ENCODE peak calls at places on chromosome 5, in six cellular contexts. One of them, this sample, is unnamed.

GRCh38 chr5:36033050-36033449 is 33.6 kb downstream of the UGT3A2 start:
- DNase-seq in SK-N-SH: no peak
- DNase-seq in cardiac muscle cell: no peak
- DNase-seq in upper lobe of right lung: no peak
- DNase-seq in iPS DF 6.9: no peak
- DNase-seq in PC-9: no peak
- DNase-seq in this sample: no peak

GRCh38 chr5:174723979-174724483 is 351 bp upstream of the MSX2 start:
- DNase-seq in SK-N-SH: peak; percentile 55
- DNase-seq in PC-9: no peak
- DNase-seq in upper lobe of right lung: no peak
- DNase-seq in iPS DF 6.9: no peak
- DNase-seq in cardiac muscle cell: peak; percentile 64
- DNase-seq in this sample: no peak

GRCh38 chr5:9507974-9508373 is 37.9 kb downstream of the SEMA5A start:
- DNase-seq in iPS DF 6.9: no peak
- DNase-seq in PC-9: no peak
- DNase-seq in SK-N-SH: no peak
- DNase-seq in cardiac muscle cell: no peak
- DNase-seq in upper lobe of right lung: no peak
- DNase-seq in this sample: no peak

GRCh38 chr5:77076961-77077820 is 9.9 kb downstream of the ZBED3 start:
- DNase-seq in upper lobe of right lung: peak; percentile 84
- DNase-seq in cardiac muscle cell: peak; percentile 82
- DNase-seq in PC-9: no peak
- DNase-seq in iPS DF 6.9: no peak
- DNase-seq in SK-N-SH: peak; percentile 94
- DNase-seq in this sample: no peak

GRCh38 chr5:16970260-16970659 is 34.2 kb upstream of the MYO10 start:
- DNase-seq in upper lobe of right lung: no peak
- DNase-seq in cardiac muscle cell: no peak
- DNase-seq in PC-9: no peak
- DNase-seq in SK-N-SH: no peak
- DNase-seq in iPS DF 6.9: no peak
- DNase-seq in this sample: no peak

GRCh38 chr5:55407059-55407684 is 99.4 kb downstream of the MTREX start:
- DNase-seq in cardiac muscle cell: peak; percentile 57
- DNase-seq in PC-9: peak; percentile 14
- DNase-seq in SK-N-SH: peak; percentile 47
- DNase-seq in iPS DF 6.9: no peak
- DNase-seq in upper lobe of right lung: no peak
- DNase-seq in this sample: no peak

GRCh38 chr5:68802430-68802829 is 291.4 kb upstream of the SLC30A5 start:
- DNase-seq in cardiac muscle cell: no peak
- DNase-seq in iPS DF 6.9: no peak
- DNase-seq in PC-9: no peak
- DNase-seq in SK-N-SH: no peak
- DNase-seq in upper lobe of right lung: no peak
- DNase-seq in this sample: no peak

GRCh38 chr5:36878421-36879088 is 2.0 kb downstream of the NIPBL start:
- DNase-seq in SK-N-SH: peak; percentile 69
- DNase-seq in PC-9: peak; percentile 40
- DNase-seq in upper lobe of right lung: no peak
- DNase-seq in cardiac muscle cell: peak; percentile 84
- DNase-seq in iPS DF 6.9: no peak
- DNase-seq in this sample: no peak

GRCh38 chr5:146340260-146341081 is 1.8 kb downstream of the POU4F3 start:
- DNase-seq in cardiac muscle cell: peak; percentile 89
- DNase-seq in SK-N-SH: no peak
- DNase-seq in PC-9: peak; percentile 28
- DNase-seq in iPS DF 6.9: no peak
- DNase-seq in upper lobe of right lung: peak; percentile 72
- DNase-seq in this sample: no peak

GRCh38 chr5:160133071-160133917 is 14.0 kb upstream of the PWWP2A start:
- DNase-seq in cardiac muscle cell: peak; percentile 77
- DNase-seq in iPS DF 6.9: no peak
- DNase-seq in PC-9: no peak
- DNase-seq in upper lobe of right lung: peak; percentile 75
- DNase-seq in SK-N-SH: no peak
- DNase-seq in this sample: no peak

GRCh38 chr5:38582662-38583061 is 26.2 kb upstream of the LIFR start:
- DNase-seq in cardiac muscle cell: no peak
- DNase-seq in upper lobe of right lung: no peak
- DNase-seq in SK-N-SH: no peak
- DNase-seq in iPS DF 6.9: no peak
- DNase-seq in PC-9: no peak
- DNase-seq in this sample: no peak

GRCh38 chr5:134524826-134525686 is at the start of gene JADE2:
- DNase-seq in upper lobe of right lung: peak; percentile 90
- DNase-seq in cardiac muscle cell: peak; percentile 62
- DNase-seq in PC-9: peak; percentile 80
- DNase-seq in iPS DF 6.9: no peak
- DNase-seq in SK-N-SH: peak; percentile 86
- DNase-seq in this sample: no peak

GRCh38 chr5:150175536-150175935 is 9.0 kb downstream of the CDX1 start:
- DNase-seq in PC-9: peak; percentile 20
- DNase-seq in iPS DF 6.9: peak; percentile 70
- DNase-seq in upper lobe of right lung: no peak
- DNase-seq in SK-N-SH: peak; percentile 83
- DNase-seq in cardiac muscle cell: peak; percentile 44
- DNase-seq in this sample: no peak

GRCh38 chr5:64074533-64074932 is 91.1 kb upstream of the RNF180 start:
- DNase-seq in upper lobe of right lung: no peak
- DNase-seq in PC-9: peak; percentile 1
- DNase-seq in iPS DF 6.9: peak; percentile 22
- DNase-seq in cardiac muscle cell: peak; percentile 58
- DNase-seq in SK-N-SH: peak; percentile 43
- DNase-seq in this sample: no peak

GRCh38 chr5:111748304-111748763 is 8.7 kb downstream of the NREP start:
- DNase-seq in upper lobe of right lung: no peak
- DNase-seq in SK-N-SH: no peak
- DNase-seq in PC-9: no peak
- DNase-seq in cardiac muscle cell: no peak
- DNase-seq in iPS DF 6.9: no peak
- DNase-seq in this sample: peak; percentile 65

GRCh38 chr5:83337453-83338035 is 134.0 kb upstream of the VCAN start:
- DNase-seq in SK-N-SH: no peak
- DNase-seq in PC-9: no peak
- DNase-seq in upper lobe of right lung: no peak
- DNase-seq in iPS DF 6.9: no peak
- DNase-seq in cardiac muscle cell: no peak
- DNase-seq in this sample: no peak

GRCh38 chr5:168651654-168652053 is 72.5 kb upstream of the PANK3 start:
- DNase-seq in PC-9: no peak
- DNase-seq in SK-N-SH: no peak
- DNase-seq in cardiac muscle cell: no peak
- DNase-seq in upper lobe of right lung: no peak
- DNase-seq in iPS DF 6.9: no peak
- DNase-seq in this sample: no peak

GRCh38 chr5:178104492-178104891 is 8.8 kb upstream of the N4BP3 start:
- DNase-seq in upper lobe of right lung: no peak
- DNase-seq in PC-9: peak; percentile 67
- DNase-seq in SK-N-SH: no peak
- DNase-seq in cardiac muscle cell: no peak
- DNase-seq in iPS DF 6.9: no peak
- DNase-seq in this sample: no peak

GRCh38 chr5:76403713-76403962 is 553 bp downstream of the IQGAP2 start:
- DNase-seq in iPS DF 6.9: no peak
- DNase-seq in SK-N-SH: peak; percentile 68
- DNase-seq in PC-9: no peak
- DNase-seq in cardiac muscle cell: no peak
- DNase-seq in upper lobe of right lung: peak; percentile 80
- DNase-seq in this sample: no peak

GRCh38 chr5:96936431-96937221 is 746 bp downstream of the LNPEP start:
- DNase-seq in cardiac muscle cell: peak; percentile 58
- DNase-seq in upper lobe of right lung: peak; percentile 72
- DNase-seq in SK-N-SH: peak; percentile 28
- DNase-seq in iPS DF 6.9: no peak
- DNase-seq in PC-9: peak; percentile 11
- DNase-seq in this sample: no peak

GRCh38 chr5:169974121-169974770 is 6.0 kb downstream of the INSYN2B start:
- DNase-seq in SK-N-SH: no peak
- DNase-seq in cardiac muscle cell: no peak
- DNase-seq in iPS DF 6.9: no peak
- DNase-seq in upper lobe of right lung: no peak
- DNase-seq in PC-9: no peak
- DNase-seq in this sample: no peak

GRCh38 chr5:169971780-169972179 is 8.5 kb downstream of the INSYN2B start:
- DNase-seq in iPS DF 6.9: no peak
- DNase-seq in upper lobe of right lung: no peak
- DNase-seq in SK-N-SH: no peak
- DNase-seq in cardiac muscle cell: no peak
- DNase-seq in PC-9: no peak
- DNase-seq in this sample: no peak

GRCh38 chr5:169970911-169971436 is 9.3 kb downstream of the INSYN2B start:
- DNase-seq in cardiac muscle cell: no peak
- DNase-seq in SK-N-SH: peak; percentile 24
- DNase-seq in iPS DF 6.9: no peak
- DNase-seq in upper lobe of right lung: no peak
- DNase-seq in PC-9: peak; percentile 76
- DNase-seq in this sample: peak; percentile 74

DNA sequence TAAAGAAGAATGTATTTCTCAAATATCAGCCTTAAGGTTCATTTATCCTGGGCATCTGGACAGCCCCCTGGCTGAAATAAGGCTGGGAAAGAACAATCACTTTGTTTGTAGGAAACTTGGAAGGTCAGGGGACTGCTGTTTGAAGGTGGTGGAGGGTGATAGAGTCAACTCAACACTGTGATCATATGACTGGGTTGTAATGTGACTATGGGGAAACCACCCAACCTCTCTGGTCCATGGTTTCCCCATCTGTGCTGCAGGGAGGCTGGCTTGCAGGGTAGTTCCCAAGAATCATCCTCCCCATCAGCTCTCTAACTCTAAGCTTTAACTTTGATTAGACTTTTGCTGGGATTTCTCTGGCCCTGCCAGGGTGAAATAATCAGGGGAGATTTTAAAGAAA is 10.0 kb downstream of the INSYN2B start:
- DNase-seq in cardiac muscle cell: no peak
- DNase-seq in iPS DF 6.9: no peak
- DNase-seq in upper lobe of right lung: no peak
- DNase-seq in SK-N-SH: no peak
- DNase-seq in PC-9: no peak
- DNase-seq in this sample: no peak
- H3K27ac ChIP-seq in cardiac muscle cell: no peak overlapping the region
- H3K27ac ChIP-seq in iPS DF 6.9: no peak overlapping the region
- H3K27ac ChIP-seq in upper lobe of right lung: no peak overlapping the region
- H3K27ac ChIP-seq in SK-N-SH: peak overlapping the region; percentile 53
- H3K27ac ChIP-seq in PC-9: peak overlapping the region; percentile 88
- H3K27ac ChIP-seq in this sample: peak overlapping the region; percentile 95

GRCh38 chr5:87282254-87282653 is 14.6 kb downstream of the RASA1 start:
- DNase-seq in upper lobe of right lung: no peak
- DNase-seq in SK-N-SH: no peak
- DNase-seq in PC-9: no peak
- DNase-seq in cardiac muscle cell: no peak
- DNase-seq in iPS DF 6.9: no peak
- DNase-seq in this sample: no peak
- H3K27ac ChIP-seq in upper lobe of right lung: no peak overlapping the region
- H3K27ac ChIP-seq in SK-N-SH: no peak overlapping the region
- H3K27ac ChIP-seq in PC-9: no peak overlapping the region
- H3K27ac ChIP-seq in cardiac muscle cell: no peak overlapping the region
- H3K27ac ChIP-seq in iPS DF 6.9: no peak overlapping the region
- H3K27ac ChIP-seq in this sample: no peak overlapping the region

DNA sequence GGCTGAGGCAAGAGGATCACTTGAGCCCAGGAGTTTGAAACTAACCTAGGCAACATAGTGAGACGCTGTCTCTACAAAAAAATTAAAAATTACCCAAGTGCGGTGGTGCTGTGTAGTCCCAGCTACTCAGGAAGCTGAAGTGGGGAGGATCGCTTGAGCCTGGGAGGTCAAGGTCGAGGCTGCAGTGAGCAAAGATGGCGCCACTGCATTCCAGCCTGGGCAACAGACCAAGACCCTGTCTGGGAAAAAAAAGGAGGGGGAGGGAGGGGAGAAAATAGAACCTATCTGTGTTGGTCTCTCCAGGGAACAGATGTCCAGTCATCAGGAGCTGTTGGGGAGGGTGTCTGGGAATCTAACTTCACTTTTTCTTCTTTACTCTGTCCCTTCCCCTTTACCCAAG is 24.3 kb downstream of the MAT2B start:
- DNase-seq in SK-N-SH: no peak
- DNase-seq in upper lobe of right lung: no peak
- DNase-seq in cardiac muscle cell: no peak
- DNase-seq in PC-9: no peak
- DNase-seq in iPS DF 6.9: no peak
- DNase-seq in this sample: no peak
- H3K27ac ChIP-seq in SK-N-SH: no peak overlapping the region
- H3K27ac ChIP-seq in upper lobe of right lung: no peak overlapping the region
- H3K27ac ChIP-seq in cardiac muscle cell: no peak overlapping the region
- H3K27ac ChIP-seq in PC-9: no peak overlapping the region
- H3K27ac ChIP-seq in iPS DF 6.9: no peak overlapping the region
- H3K27ac ChIP-seq in this sample: no peak overlapping the region

GRCh38 chr5:6496207-6496584 is 47.5 kb downstream of the UBE2QL1 start:
- DNase-seq in SK-N-SH: no peak
- DNase-seq in PC-9: no peak
- DNase-seq in upper lobe of right lung: no peak
- DNase-seq in iPS DF 6.9: no peak
- DNase-seq in cardiac muscle cell: no peak
- DNase-seq in this sample: no peak

GRCh38 chr5:6496636-6497035 is 48.0 kb downstream of the UBE2QL1 start:
- DNase-seq in PC-9: no peak
- DNase-seq in iPS DF 6.9: no peak
- DNase-seq in upper lobe of right lung: no peak
- DNase-seq in SK-N-SH: no peak
- DNase-seq in cardiac muscle cell: no peak
- DNase-seq in this sample: no peak

GRCh38 chr5:6493681-6494454 is 45.2 kb downstream of the UBE2QL1 start:
- DNase-seq in upper lobe of right lung: no peak
- DNase-seq in iPS DF 6.9: no peak
- DNase-seq in PC-9: no peak
- DNase-seq in cardiac muscle cell: no peak
- DNase-seq in SK-N-SH: no peak
- DNase-seq in this sample: no peak

GRCh38 chr5:6497267-6497666 is 48.6 kb downstream of the UBE2QL1 start:
- DNase-seq in SK-N-SH: no peak
- DNase-seq in cardiac muscle cell: no peak
- DNase-seq in PC-9: no peak
- DNase-seq in iPS DF 6.9: no peak
- DNase-seq in upper lobe of right lung: no peak
- DNase-seq in this sample: no peak

DNA sequence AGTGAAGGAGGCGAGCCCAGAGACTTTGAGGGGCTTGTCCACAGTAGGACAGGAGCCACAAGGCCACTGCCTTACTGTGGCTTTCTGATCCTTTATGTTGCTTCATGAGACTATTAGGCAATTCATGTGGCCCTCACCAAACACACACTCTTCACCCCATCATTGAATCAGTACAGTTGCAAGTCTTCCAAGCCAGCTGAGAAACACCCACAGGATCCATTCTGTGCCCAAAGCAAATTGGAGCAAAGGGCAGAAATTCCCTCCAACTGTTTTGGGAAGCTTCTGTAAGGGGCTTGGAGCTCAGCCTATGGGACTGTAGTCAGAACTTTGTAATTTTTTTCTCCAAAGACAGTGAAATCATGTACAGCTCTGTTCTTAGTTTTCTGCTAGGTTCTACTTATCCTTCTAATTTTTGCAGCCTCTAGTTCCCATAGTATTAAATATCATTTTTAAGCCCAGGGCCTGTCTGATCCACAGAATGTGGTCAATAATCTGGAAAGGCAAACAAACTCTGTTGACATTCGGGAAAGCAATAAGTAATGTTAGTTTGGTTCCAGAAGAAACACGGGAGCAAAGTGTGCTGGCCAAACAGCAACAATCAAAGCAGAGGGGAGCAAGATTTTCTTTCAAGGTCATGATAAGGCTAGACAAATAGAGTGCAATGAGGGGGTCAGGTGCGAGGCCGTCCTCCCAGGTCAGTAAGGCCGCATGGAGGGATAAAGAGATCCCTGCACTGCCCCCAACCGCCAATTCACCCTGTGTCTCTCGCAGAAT is 47.0 kb downstream of the UBE2QL1 start:
- DNase-seq in PC-9: no peak
- DNase-seq in cardiac muscle cell: no peak
- DNase-seq in SK-N-SH: no peak
- DNase-seq in iPS DF 6.9: no peak
- DNase-seq in upper lobe of right lung: no peak
- DNase-seq in this sample: no peak
- H3K27ac ChIP-seq in PC-9: no peak overlapping the region
- H3K27ac ChIP-seq in cardiac muscle cell: no peak overlapping the region
- H3K27ac ChIP-seq in SK-N-SH: no peak overlapping the region
- H3K27ac ChIP-seq in iPS DF 6.9: no peak overlapping the region
- H3K27ac ChIP-seq in upper lobe of right lung: no peak overlapping the region
- H3K27ac ChIP-seq in this sample: no peak overlapping the region

This sample was measured in epithelial cell of prostate.